ENCODE peak calls at places on chromosomes 7 and 10, in four cellular contexts. F is sciatic nerve, V is upper lobe of right lung, G is NCI-H1092 treated with DMSO at 0.1 percent for 48 hours. E is an unnamed sample.
A peak's percentile ranks its signal among the peaks of the same experiment; 100 is the strongest.

GRCh38 chr10:17431871-17432311 is 22.5 kb downstream of the ST8SIA6 start:
- DNase-seq in F (no peak), V (no peak), G (no peak), E (no peak)

GRCh38 chr10:20166291-20166690 is 350.1 kb downstream of the PLXDC2 start:
- DNase-seq in F (no peak), V (no peak), G (no peak), E (no peak)

GRCh38 chr7:64793106-64793755 is 997 bp upstream of the ZNF138 start:
- DNase-seq in F (no peak), V (no peak), G (no peak), E (no peak)

GRCh38 chr10:72801263-72801868 is 92.2 kb upstream of the OIT3 start:
- DNase-seq in F (no peak), V (no peak), G (no peak), E (no peak)

GRCh38 chr7:21939136-21939857 is 6.4 kb downstream of the CDCA7L start:
- DNase-seq in F (no peak), V (no peak), G (peak; percentile 62), E (no peak)

GRCh38 chr7:76063114-76063513 is 15.2 kb downstream of the MDH2 start:
- DNase-seq in F (no peak), V (no peak), G (no peak), E (no peak)

GRCh38 chr7:120997902-120998301 is 9.4 kb downstream of the CPED1 start:
- DNase-seq in F (peak; percentile 64), V (no peak), G (no peak), E (no peak)

GRCh38 chr10:878895-879294 is 52.6 kb downstream of the LARP4B start:
- DNase-seq in F (no peak), V (no peak), G (no peak), E (no peak)

GRCh38 chr10:121088524-121088923 is 237.4 kb downstream of the WDR11 start:
- DNase-seq in F (no peak), V (no peak), G (peak; percentile 6), E (no peak)

GRCh38 chr7:1670894-1671875 is 1.1 kb downstream of the ELFN1 start:
- DNase-seq in F (peak; percentile 43), V (peak; percentile 51), G (no peak), E (no peak)

GRCh38 chr7:106074257-106074656 is 37.9 kb downstream of the SYPL1 start:
- DNase-seq in F (no peak), V (no peak), G (no peak), E (no peak)

GRCh38 chr10:71203716-71204115 is 8.7 kb upstream of the UNC5B start:
- DNase-seq in F (peak; percentile 30), V (peak; percentile 19), G (no peak), E (no peak)

GRCh38 chr7:104982308-104982755 is 31.7 kb upstream of the KMT2E start:
- DNase-seq in F (no peak), V (no peak), G (no peak), E (no peak)

E was measured in COLO829.